ENCODE peak calls at places on chromosomes 7 and 10, in six cellular contexts. L is H1, E is GM12891, P is HepG2, T is K562, W is GM12878. O is an unnamed sample.

GRCh38 chr7:96322847-96323461 is 1.1 kb upstream of the SLC25A13 start:
- DNase-seq in L (no peak), E (no peak), P (no peak), T (no peak), W (no peak), O (no peak)

GRCh38 chr7:106199813-106200364 is 84.9 kb downstream of the NAMPT start:
- DNase-seq in L (no peak), E (no peak), P (no peak), T (no peak), W (no peak), O (no peak)

GRCh38 chr7:132098337-132098736 is 477.9 kb downstream of the PLXNA4 start:
- DNase-seq in L (no peak), E (no peak), P (no peak), T (no peak), W (no peak), O (no peak)

GRCh38 chr10:13890233-13890616 is 303.5 kb downstream of the PRPF18 start:
- DNase-seq in L (no peak), E (no peak), P (no peak), T (no peak), W (no peak), O (no peak)

GRCh38 chr7:47351233-47352154 is 230.4 kb downstream of the TNS3 start:
- DNase-seq in L (no peak), E (no peak), P (no peak), T (no peak), W (no peak), O (no peak)

GRCh38 chr10:96416643-96417042 is 57.8 kb upstream of the OPALIN start:
- DNase-seq in L (peak; percentile 27), E (no peak), P (peak; percentile 76), T (no peak), W (no peak), O (no peak)

GRCh38 chr10:124339951-124340760 is 78.6 kb downstream of the OAT start:
- DNase-seq in L (no peak), E (no peak), P (no peak), T (no peak), W (no peak), O (no peak)

GRCh38 chr10:63286340-63286739 is 153.2 kb downstream of the NRBF2 start:
- DNase-seq in L (no peak), E (no peak), P (peak; percentile 48), T (no peak), W (no peak), O (no peak)

GRCh38 chr10:29948971-29949370 is 110.4 kb downstream of the JCAD start:
- DNase-seq in L (no peak), E (no peak), P (no peak), T (no peak), W (no peak), O (no peak)

GRCh38 chr7:4091767-4092166 is 590.3 kb upstream of the FOXK1 start:
- DNase-seq in L (no peak), E (no peak), P (no peak), T (no peak), W (no peak), O (no peak)

DNA sequence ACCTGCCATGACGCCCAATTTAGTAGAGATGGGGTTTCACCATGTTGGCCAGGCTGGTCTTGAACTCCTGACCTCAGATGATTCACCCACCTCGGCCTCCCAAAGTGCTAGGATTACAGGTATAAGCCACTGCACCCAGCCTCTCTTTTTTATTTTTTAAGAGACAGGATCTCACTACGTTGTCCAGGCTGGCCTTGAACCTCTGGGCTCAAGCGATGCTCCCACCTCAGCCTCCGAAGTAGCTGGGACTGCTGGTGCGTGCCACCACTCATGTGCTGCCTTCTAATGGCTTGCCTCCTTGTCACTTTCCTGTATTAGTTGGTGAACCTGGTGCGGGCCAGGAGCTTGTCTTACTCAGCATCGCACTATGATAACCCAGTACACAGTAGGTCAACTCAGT is 27.0 kb downstream of the KLRG2 start:
- DNase-seq in L (no peak), E (no peak), P (no peak), T (no peak), W (no peak), O (no peak)
- TF ChIP-seq TAF1 in L (no peak), E (no peak), P (no peak), T (no peak), W (no peak), O (no peak)

DNA sequence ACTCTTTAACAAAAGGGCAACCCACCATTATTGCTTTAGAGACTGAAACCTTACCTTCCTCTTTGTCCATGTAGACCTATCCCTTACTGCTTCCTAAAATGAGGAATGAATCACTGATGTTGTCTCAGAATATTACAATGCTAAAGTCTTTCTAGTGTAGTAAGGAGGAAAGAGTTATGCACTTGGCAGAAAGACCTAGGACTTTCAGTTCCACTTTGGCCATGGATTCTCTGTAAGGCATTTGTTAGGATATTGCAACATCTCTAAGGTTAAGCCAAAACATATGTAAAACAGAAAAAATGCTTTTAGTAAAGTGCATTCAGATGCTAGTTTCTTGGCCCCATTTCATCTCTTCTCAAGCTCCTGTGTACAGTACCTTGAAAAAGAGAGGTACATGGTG is 230.9 kb downstream of the PARD3 start:
- DNase-seq in L (no peak), E (no peak), P (no peak), T (no peak), W (no peak), O (no peak)
- TF ChIP-seq POLR2AphosphoS5 in L (no peak), E (no peak), P (no peak), T (no peak), W (no peak), O (no peak)

DNA sequence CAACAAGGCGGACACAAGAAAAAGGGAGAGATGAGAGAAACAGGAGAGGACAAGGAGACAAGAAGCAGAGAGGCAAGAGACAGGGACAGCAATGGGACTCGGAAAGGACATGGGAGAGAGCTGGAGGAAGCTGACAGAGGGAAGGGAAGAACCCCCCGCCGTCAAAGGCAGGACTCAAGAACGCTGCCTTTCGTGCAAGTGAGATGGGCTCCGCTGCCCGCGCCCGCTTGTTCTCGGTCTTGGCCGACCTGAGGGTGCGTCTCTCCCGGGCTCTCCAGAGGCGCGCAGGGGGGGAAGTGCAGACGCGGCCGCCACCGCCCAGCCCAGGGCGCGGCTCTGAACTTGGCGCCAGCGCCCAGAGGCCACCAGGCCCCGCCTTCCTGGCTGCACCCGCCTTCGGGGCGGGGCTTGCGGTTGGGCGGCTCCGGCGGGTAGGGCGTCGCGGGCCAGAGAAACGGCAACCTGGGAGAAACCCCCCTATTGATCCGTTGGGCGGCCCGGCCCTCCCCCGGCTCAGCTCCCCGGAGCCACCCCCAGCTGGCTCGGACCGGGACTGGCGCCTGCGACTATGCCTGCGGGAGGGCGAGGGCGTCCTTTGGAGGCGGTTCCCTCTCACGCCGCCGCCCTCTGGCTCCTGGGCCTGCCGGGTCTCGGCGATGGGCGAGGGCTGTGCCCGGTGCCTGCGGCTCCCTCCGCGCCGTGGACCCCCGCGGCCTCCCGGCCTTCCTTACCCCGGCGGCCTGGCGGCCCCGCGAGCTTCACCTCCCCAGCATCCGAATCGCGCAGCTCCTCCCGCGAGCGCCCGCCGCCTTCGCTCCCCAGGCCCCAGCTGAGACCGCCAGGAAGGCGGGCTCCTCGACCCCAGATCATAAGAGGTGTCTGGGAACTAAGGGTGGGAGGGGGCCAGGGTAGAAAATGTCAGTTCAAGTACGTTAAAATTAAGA is 2.2 kb upstream of the ANTXRL start:
- DNase-seq in L (peak; percentile 92), E (peak; percentile 77), P (peak; percentile 31), T (peak; percentile 100), W (no peak), O (peak; percentile 80)
- TF ChIP-seq POLR2A in L (peak; percentile 47), E (no peak), P (no peak), T (peak; percentile 46), W (peak; percentile 62), O (no peak)

DNA sequence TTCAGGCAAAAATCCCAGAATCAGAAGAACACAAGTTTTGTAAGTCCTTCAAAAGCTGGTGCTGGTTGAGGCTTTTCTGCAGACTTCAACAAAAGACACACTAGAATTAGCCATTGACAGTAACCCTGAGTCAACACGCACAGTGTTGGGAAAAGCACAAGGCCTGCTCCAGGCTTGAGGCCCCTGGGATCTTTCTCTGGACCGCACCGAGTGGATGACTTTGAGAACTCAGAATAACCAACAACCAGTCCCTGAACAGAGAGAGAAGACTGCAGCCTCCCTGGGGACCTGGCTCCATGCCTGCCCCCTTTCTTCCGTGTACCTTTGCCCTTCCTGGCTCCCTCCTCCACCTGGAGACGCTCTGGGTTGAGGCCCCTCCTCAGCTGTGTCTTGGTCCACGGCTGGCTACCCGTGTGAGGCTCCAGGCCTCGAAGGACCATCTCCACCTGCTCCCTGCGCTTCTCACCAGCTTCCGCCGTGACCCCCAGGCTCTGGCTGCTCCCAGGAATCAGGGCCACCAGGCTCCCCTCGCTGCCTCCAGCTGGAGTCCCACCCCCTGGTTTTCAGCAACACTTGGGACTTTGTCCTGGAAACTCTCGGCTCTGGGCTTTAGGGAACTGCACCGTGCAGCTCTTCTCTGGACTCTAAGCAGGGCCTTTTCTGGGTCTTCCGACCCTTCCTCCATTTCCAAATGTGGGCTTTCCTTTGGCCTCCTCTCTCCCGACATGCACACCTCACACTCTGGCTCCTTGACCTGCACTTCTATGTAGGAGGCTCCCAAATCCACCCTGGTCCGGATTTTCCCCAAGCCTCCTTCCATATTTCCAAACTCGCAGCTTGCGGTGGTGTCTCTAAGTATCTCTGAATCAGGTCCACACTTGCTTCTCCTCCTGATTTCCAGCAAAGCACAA is 28.2 kb downstream of the DIP2C start:
- DNase-seq in L (no peak), E (no peak), P (peak; percentile 30), T (no peak), W (no peak), O (no peak)
- TF ChIP-seq TAF1 in L (no peak), E (no peak), P (no peak), T (no peak), W (no peak), O (no peak)

DNA sequence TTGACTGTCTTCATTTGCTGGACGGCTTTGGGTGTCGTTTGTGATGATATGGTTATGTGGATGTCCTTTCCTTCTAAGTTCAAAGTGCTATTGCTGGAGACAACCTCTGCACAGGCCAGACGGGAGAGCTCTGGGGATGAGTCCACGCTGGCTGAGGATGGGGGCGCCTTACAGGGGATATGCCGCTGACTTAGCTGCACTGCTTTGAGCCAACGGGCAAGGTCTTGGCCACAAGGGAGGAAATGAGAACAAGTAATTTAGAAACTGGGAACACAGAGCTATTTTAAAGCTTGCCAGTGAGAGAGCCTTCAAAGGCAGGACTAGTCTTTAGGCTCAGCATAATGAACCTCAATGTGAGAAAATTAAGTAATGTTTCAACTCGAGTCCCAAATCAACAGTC is 209.4 kb downstream of the JAZF1 start:
- DNase-seq in L (no peak), E (no peak), P (no peak), T (no peak), W (no peak), O (no peak)
- TF ChIP-seq POLR2AphosphoS5 in L (no peak), E (no peak), P (no peak), T (no peak), W (no peak), O (no peak)